ENCODE peak calls at places on chromosome 4, in nine cellular contexts. R is glutamatergic neuron, O is neural progenitor cell, L is foreskin fibroblast, C is Calu3, Q is lower lobe of right lung, X is colonic mucosa, I is GM13976, A is neural crest cell. U is an unnamed sample.

GRCh38 chr4:161189286-161190134 is 974.3 kb downstream of the FSTL5 start:
- DNase-seq in I (no peak), L (no peak), O (no peak), X (no peak), R (no peak), Q (no peak), C (no peak), A (no peak), U (no peak)

GRCh38 chr4:40916218-40916555 is 166.4 kb downstream of the NSUN7 start:
- DNase-seq in X (no peak), A (no peak), R (no peak), Q (no peak), L (peak), O (no peak), C (no peak), I (no peak), U (no peak)

GRCh38 chr4:86108152-86108551 is 251.7 kb downstream of the MAPK10 start:
- DNase-seq in R (no peak), I (no peak), C (no peak), Q (no peak), L (peak), O (no peak), X (no peak), A (no peak), U (no peak)

GRCh38 chr4:124426279-124426678 is 286.3 kb downstream of the ANKRD50 start:
- DNase-seq in X (no peak), A (no peak), R (no peak), O (no peak), I (no peak), L (no peak), C (no peak), Q (no peak), U (no peak)

GRCh38 chr4:5237086-5237485 is 185.8 kb downstream of the STK32B start:
- DNase-seq in R (no peak), Q (no peak), X (no peak), A (no peak), C (no peak), L (no peak), O (no peak), I (no peak), U (no peak)

GRCh38 chr4:140037353-140038030 is 116.5 kb downstream of the MAML3 start:
- DNase-seq in R (no peak), L (peak), A (no peak), O (peak), I (no peak), Q (no peak), X (no peak), C (peak), U (no peak)

GRCh38 chr4:31557444-31557843 is 837.3 kb downstream of the PCDH7 start:
- DNase-seq in C (no peak), X (no peak), O (no peak), I (no peak), Q (no peak), R (no peak), L (no peak), A (no peak), U (no peak)

GRCh38 chr4:61583696-61584095 is 383.6 kb downstream of the ADGRL3 start:
- DNase-seq in I (no peak), L (peak), C (no peak), O (no peak), Q (no peak), A (no peak), X (no peak), R (no peak), U (no peak)

GRCh38 chr4:26815199-26815598 is 45.4 kb upstream of the STIM2 start:
- DNase-seq in R (no peak), X (no peak), A (no peak), Q (no peak), O (no peak), C (no peak), L (no peak), I (no peak), U (no peak)

GRCh38 chr4:76748649-76749048 is 149.3 kb downstream of the SOWAHB start:
- DNase-seq in R (no peak), A (no peak), X (peak), Q (no peak), L (peak), C (peak), I (peak), O (peak), U (no peak)

GRCh38 chr4:184376136-184376838 is 98.1 kb downstream of the IRF2 start:
- DNase-seq in R (no peak), O (no peak), I (no peak), L (peak), X (no peak), Q (no peak), A (no peak), C (no peak), U (no peak)

GRCh38 chr4:107183155-107183774 is 147.2 kb upstream of the DKK2 start:
- DNase-seq in X (peak), C (peak), O (peak), R (no peak), Q (no peak), A (peak), I (peak), L (peak), U (no peak)

GRCh38 chr4:38921151-38921550 is 53.5 kb downstream of the FAM114A1 start:
- DNase-seq in Q (no peak), X (no peak), R (no peak), L (no peak), O (no peak), C (no peak), I (no peak), A (no peak), U (no peak)

GRCh38 chr4:11485926-11486325 is 57.2 kb upstream of the HS3ST1 start:
- DNase-seq in X (no peak), C (no peak), O (no peak), Q (no peak), L (no peak), A (no peak), I (no peak), R (no peak), U (no peak)

GRCh38 chr4:137226900-137227299 is 305.4 kb downstream of the PCDH18 start:
- DNase-seq in A (no peak), I (no peak), L (peak), C (peak), X (no peak), O (peak), Q (no peak), R (no peak), U (no peak)
- TF ChIP-seq CTCF in A (peak), I (no peak), L (peak), C (no peak), X (no peak), O (peak), Q (no peak), R (peak), U (no peak)

DNA sequence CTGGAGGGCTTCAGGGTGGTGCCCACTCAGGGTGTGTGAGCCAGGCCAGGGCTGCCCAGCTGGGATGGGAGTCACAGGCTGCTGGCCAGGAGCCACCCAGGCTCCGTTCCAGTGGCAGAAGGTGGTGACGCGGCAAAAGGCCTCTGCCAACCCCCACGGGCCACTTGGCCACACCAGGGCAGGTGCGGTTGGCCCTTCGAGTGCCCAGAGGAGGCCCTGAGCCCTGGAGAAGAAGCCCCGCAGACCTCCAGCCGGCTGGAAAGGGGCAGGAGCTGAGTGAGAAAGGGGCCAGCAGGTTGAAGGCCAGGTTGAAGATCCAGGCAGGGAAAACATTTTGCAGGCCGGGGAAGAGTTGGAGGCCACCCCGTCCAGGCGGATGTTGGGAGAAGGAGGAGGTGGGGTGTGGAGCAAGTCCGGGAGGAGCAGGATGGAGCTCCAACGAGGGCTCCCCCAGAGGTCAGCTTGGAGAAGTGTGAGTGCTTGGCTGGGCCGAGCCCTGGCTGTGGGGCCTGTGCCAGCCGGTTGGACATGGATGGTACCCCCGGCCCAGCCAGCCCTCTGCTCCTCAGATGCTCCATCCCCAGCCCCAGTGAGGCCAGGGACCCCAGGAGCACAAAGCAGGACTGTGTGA is 2.8 kb upstream of the CPLX1 start:
- DNase-seq in I (no peak), X (no peak), C (no peak), O (peak), A (no peak), Q (peak), R (no peak), L (peak), U (no peak)
- TF ChIP-seq CTCF in I (no peak), X (no peak), C (no peak), O (peak), A (no peak), Q (no peak), R (no peak), L (no peak), U (no peak)

GRCh38 chr4:133147922-133148689 is 988 bp upstream of the PCDH10 start:
- DNase-seq in C (no peak), R (peak), A (peak), O (peak), Q (no peak), I (peak), X (no peak), L (peak), U (no peak)
- TF ChIP-seq CTCF in C (no peak), R (peak), A (peak), O (peak), Q (no peak), I (no peak), X (no peak), L (no peak), U (no peak)

GRCh38 chr4:128381748-128382559 is 94.3 kb upstream of the PGRMC2 start:
- DNase-seq in C (no peak), X (no peak), I (no peak), R (no peak), A (no peak), L (no peak), Q (no peak), O (no peak), U (no peak)

GRCh38 chr4:128378668-128379067 is 91.1 kb upstream of the PGRMC2 start:
- DNase-seq in C (no peak), O (no peak), X (no peak), L (no peak), A (no peak), R (no peak), I (no peak), Q (no peak), U (no peak)

GRCh38 chr4:128376958-128377357 is 89.3 kb upstream of the PGRMC2 start:
- DNase-seq in C (no peak), O (no peak), I (no peak), L (no peak), X (no peak), A (no peak), R (no peak), Q (no peak), U (no peak)

GRCh38 chr4:128380306-128380705 is 92.7 kb upstream of the PGRMC2 start:
- DNase-seq in O (no peak), R (no peak), I (no peak), Q (no peak), C (no peak), A (no peak), L (no peak), X (no peak), U (no peak)

GRCh38 chr4:128379860-128380259 is 92.2 kb upstream of the PGRMC2 start:
- DNase-seq in X (no peak), I (peak), Q (peak), L (peak), O (peak), R (peak), A (no peak), C (peak), U (no peak)
- TF ChIP-seq CTCF in X (peak), I (peak), Q (peak), L (peak), O (peak), R (no peak), A (peak), C (no peak), U (peak)

DNA sequence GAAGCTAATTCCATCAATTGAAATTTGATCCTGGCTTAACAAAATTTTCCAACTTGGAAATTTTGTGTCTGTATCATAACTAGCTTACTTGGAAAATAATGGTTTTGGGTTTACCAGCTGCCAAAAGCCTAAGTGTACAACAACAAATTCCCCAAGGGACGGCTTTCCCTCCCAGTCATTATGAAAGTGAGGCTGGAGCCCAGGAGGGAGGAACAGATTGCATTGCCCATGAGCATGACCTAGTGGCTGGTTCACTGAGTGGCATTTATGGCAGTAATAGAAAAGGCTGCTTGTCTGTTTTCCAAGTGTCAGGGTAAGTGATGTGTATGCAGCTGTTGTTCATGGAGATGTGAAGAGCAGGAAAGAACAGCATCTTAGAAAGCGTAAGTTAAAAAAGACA is 70.8 kb upstream of the HHIP start:
- DNase-seq in Q (no peak), I (no peak), L (peak), R (peak), C (no peak), X (no peak), O (no peak), A (no peak), U (no peak)
- TF ChIP-seq CTCF in Q (no peak), I (no peak), L (no peak), R (no peak), C (no peak), X (no peak), O (no peak), A (peak), U (no peak)

GRCh38 chr4:52716364-52717151 is 34.7 kb downstream of the ERVMER34-1 start:
- DNase-seq in C (no peak), X (no peak), R (no peak), A (no peak), I (no peak), O (no peak), Q (no peak), L (no peak), U (no peak)

GRCh38 chr4:52726821-52727580 is 24.2 kb downstream of the ERVMER34-1 start:
- DNase-seq in O (no peak), R (no peak), I (no peak), X (no peak), A (no peak), C (no peak), Q (no peak), L (peak), U (no peak)

GRCh38 chr4:52718123-52718522 is 33.1 kb downstream of the ERVMER34-1 start:
- DNase-seq in O (no peak), L (peak), C (no peak), R (no peak), I (no peak), Q (no peak), X (no peak), A (no peak), U (no peak)

GRCh38 chr4:52721968-52722814 is 29.0 kb downstream of the ERVMER34-1 start:
- DNase-seq in R (peak), I (peak), L (peak), A (peak), X (peak), O (peak), Q (peak), C (peak), U (peak)
- TF ChIP-seq CTCF in R (peak), I (no peak), L (no peak), A (no peak), X (no peak), O (no peak), Q (no peak), C (no peak), U (no peak)

GRCh38 chr4:19803406-19803805 is 448.3 kb upstream of the SLIT2 start:
- DNase-seq in Q (no peak), O (no peak), A (no peak), X (no peak), I (no peak), C (no peak), L (peak), R (no peak), U (no peak)
- TF ChIP-seq CTCF in Q (no peak), O (no peak), A (no peak), X (no peak), I (no peak), C (no peak), L (no peak), R (no peak), U (no peak)

DNA sequence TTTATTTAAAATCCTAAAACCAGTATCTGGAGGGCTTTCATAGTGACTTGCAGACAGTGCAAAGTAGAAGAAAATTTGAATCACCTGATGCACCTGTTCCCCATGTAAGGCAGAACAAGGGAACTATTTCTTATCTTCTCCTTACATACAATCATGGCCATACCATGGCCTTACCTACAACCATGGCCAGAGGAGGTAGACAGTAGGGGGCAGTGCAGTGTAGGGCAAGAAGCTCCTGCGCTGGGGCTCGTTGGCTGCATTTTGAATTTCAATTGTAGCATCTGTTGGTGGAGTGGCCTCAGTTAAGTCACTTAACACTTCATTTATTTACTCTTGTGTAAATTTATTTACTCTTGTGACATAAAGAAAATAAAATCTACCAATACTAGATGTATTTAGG is 33.0 kb downstream of the GALNTL6 start:
- DNase-seq in Q (peak), C (peak), O (peak), X (peak), I (peak), R (peak), A (peak), L (peak), U (no peak)
- TF ChIP-seq CTCF in Q (peak), C (peak), O (peak), X (peak), I (peak), R (peak), A (peak), L (peak), U (no peak)

GRCh38 chr4:65917486-65917885 is 247.2 kb upstream of the EPHA5 start:
- DNase-seq in C (no peak), Q (no peak), A (no peak), X (no peak), I (no peak), O (no peak), R (no peak), L (no peak), U (no peak)

GRCh38 chr4:65911720-65912119 is 241.4 kb upstream of the EPHA5 start:
- DNase-seq in R (no peak), A (no peak), Q (no peak), C (no peak), L (no peak), X (no peak), I (no peak), O (no peak), U (no peak)
- TF ChIP-seq CTCF in R (no peak), A (no peak), Q (no peak), C (no peak), L (no peak), X (no peak), I (no peak), O (no peak), U (no peak)

U was measured in CD14-positive monocyte.